ENCODE peak calls at places on chromosomes 5 and 9, in seven cellular contexts. O, F, W, K, Y, C and R are unnamed samples.

GRCh38 chr5:180390441-180391190 is 37.5 kb upstream of the GFPT2 start:
- DNase-seq in O (no peak), F (no peak), W (peak), K (no peak), Y (peak), C (no peak), R (peak)

GRCh38 chr9:134730011-134730760 is 88.6 kb downstream of the COL5A1 start:
- DNase-seq in O (no peak), F (no peak), W (no peak), K (no peak), Y (no peak), C (no peak), R (no peak)

GRCh38 chr5:64506567-64507321 is 929 bp downstream of the RGS7BP start:
- DNase-seq in O (no peak), F (peak), W (no peak), K (no peak), Y (no peak), C (no peak), R (no peak)

GRCh38 chr5:443239-444151 is 519 bp downstream of the EXOC3 start:
- DNase-seq in O (peak), F (no peak), W (peak), K (no peak), Y (no peak), C (peak), R (peak)

GRCh38 chr5:172985596-172985995 is 2.0 kb downstream of the ATP6V0E1 start:
- DNase-seq in O (no peak), F (no peak), W (no peak), K (no peak), Y (no peak), C (no peak), R (peak)

GRCh38 chr9:116073826-116074225 is 79.8 kb upstream of the PAPPA start:
- DNase-seq in O (no peak), F (no peak), W (peak), K (peak), Y (peak), C (no peak), R (no peak)

GRCh38 chr9:2281031-2281802 is 266.1 kb downstream of the SMARCA2 start:
- DNase-seq in O (no peak), F (no peak), W (peak), K (no peak), Y (peak), C (no peak), R (no peak)

GRCh38 chr9:93198839-93199625 is 15.1 kb downstream of the WNK2 start:
- DNase-seq in O (no peak), F (no peak), W (no peak), K (no peak), Y (no peak), C (no peak), R (no peak)

GRCh38 chr5:150783422-150783928 is 4.9 kb downstream of the SMIM3 start:
- DNase-seq in O (peak), F (no peak), W (peak), K (peak), Y (peak), C (no peak), R (no peak)

GRCh38 chr5:1759378-1759970 is 40.2 kb downstream of the MRPL36 start:
- DNase-seq in O (no peak), F (no peak), W (no peak), K (no peak), Y (no peak), C (no peak), R (no peak)

GRCh38 chr9:113347479-113347878 is 1.9 kb upstream of the BSPRY start:
- DNase-seq in O (no peak), F (no peak), W (no peak), K (no peak), Y (no peak), C (no peak), R (no peak)

GRCh38 chr5:155839251-155840037 is 487.5 kb upstream of the SGCD start:
- DNase-seq in O (no peak), F (no peak), W (peak), K (no peak), Y (no peak), C (no peak), R (no peak)

GRCh38 chr9:34552986-34553385 is 30.2 kb upstream of the ENHO start:
- DNase-seq in O (no peak), F (no peak), W (no peak), K (no peak), Y (no peak), C (no peak), R (no peak)

GRCh38 chr9:111038336-111039202 is at the start of gene LPAR1:
- DNase-seq in O (peak), F (no peak), W (peak), K (peak), Y (peak), C (no peak), R (no peak)